ENCODE peak calls at places on chromosome 1, in six cellular contexts. O is CD14-positive monocyte; S is CD4-positive, alpha-beta memory T cell; L is sigmoid colon; M is GM10248; F is GM19239. K is an unnamed sample.

GRCh38 chr1:149986486-149987296 is 23.8 kb downstream of the OTUD7B start:
- DNase-seq in O (no peak), S (no peak), L (no peak), M (no peak), F (no peak), K (no peak)

GRCh38 chr1:212754715-212755114 is 36.9 kb downstream of the NSL1 start:
- DNase-seq in O (no peak), S (no peak), L (no peak), M (no peak), F (no peak), K (no peak)

GRCh38 chr1:228960705-228961104 is 225.4 kb downstream of the RHOU start:
- DNase-seq in O (no peak), S (no peak), L (peak; percentile 49), M (no peak), F (no peak), K (no peak)

GRCh38 chr1:5994713-5995621 is 2.7 kb upstream of the NPHP4 start:
- DNase-seq in O (peak; percentile 68), S (peak; percentile 81), L (no peak), M (peak; percentile 52), F (peak; percentile 74), K (no peak)

GRCh38 chr1:238499036-238499435 is 608.3 kb upstream of the ZP4 start:
- DNase-seq in O (no peak), S (no peak), L (no peak), M (no peak), F (no peak), K (no peak)

GRCh38 chr1:119115301-119115700 is 25.2 kb downstream of the WARS2 start:
- DNase-seq in O (no peak), S (no peak), L (no peak), M (no peak), F (no peak), K (no peak)

GRCh38 chr1:212651521-212651920 is 43.0 kb downstream of the ATF3 start:
- DNase-seq in O (no peak), S (no peak), L (no peak), M (no peak), F (no peak), K (no peak)

GRCh38 chr1:49163041-49163440 is 386.4 kb upstream of the BEND5 start:
- DNase-seq in O (no peak), S (no peak), L (no peak), M (no peak), F (no peak), K (no peak)

GRCh38 chr1:118998171-118998570 is 10.0 kb upstream of the TBX15 start:
- DNase-seq in O (no peak), S (no peak), L (no peak), M (no peak), F (no peak), K (no peak)

GRCh38 chr1:227945891-227946623 is 1.7 kb downstream of the WNT9A start:
- DNase-seq in O (no peak), S (peak; percentile 39), L (peak; percentile 91), M (peak; percentile 29), F (no peak), K (no peak)

GRCh38 chr1:246153796-246154212 is 353.3 kb downstream of the SMYD3 start:
- DNase-seq in O (no peak), S (no peak), L (no peak), M (no peak), F (no peak), K (no peak)

GRCh38 chr1:238951809-238952208 is 434.6 kb upstream of the CHRM3 start:
- DNase-seq in O (no peak), S (no peak), L (no peak), M (no peak), F (no peak), K (no peak)

GRCh38 chr1:64147759-64148158 is 55.7 kb upstream of the UBE2U start:
- DNase-seq in O (no peak), S (no peak), L (no peak), M (no peak), F (no peak), K (no peak)

GRCh38 chr1:54619749-54620148 is 3.6 kb downstream of the FAM151A start:
- DNase-seq in O (peak; percentile 38), S (no peak), L (peak; percentile 44), M (no peak), F (no peak), K (no peak)

GRCh38 chr1:76115186-76115585 is 40.6 kb downstream of the ST6GALNAC3 start:
- DNase-seq in O (no peak), S (no peak), L (no peak), M (no peak), F (no peak), K (no peak)

GRCh38 chr1:212769372-212770167 is 22.0 kb downstream of the NSL1 start:
- DNase-seq in O (no peak), S (no peak), L (no peak), M (no peak), F (no peak), K (no peak)

GRCh38 chr1:24507423-24507804 is 4.8 kb downstream of the RCAN3 start:
- DNase-seq in O (no peak), S (peak; percentile 84), L (no peak), M (no peak), F (no peak), K (no peak)

GRCh38 chr1:28099050-28099769 is 10.8 kb upstream of the EYA3 start:
- DNase-seq in O (no peak), S (no peak), L (no peak), M (no peak), F (no peak), K (no peak)